ENCODE peak calls at places on chromosomes 4 and X, in ten cellular contexts. T is uterus, C is Peyer's patch, I is tibial nerve, W is GM12878, P is ovary, V is K562, G is IMR-90, R is NB4, X is endothelial cell of umbilical vein. Z is an unnamed sample.

GRCh38 chr4:152159773-152160172 is 376.1 kb downstream of the FBXW7 start:
- DNase-seq in C (no peak), R (no peak), P (no peak), W (no peak), T (no peak), I (no peak), G (no peak), V (no peak), X (no peak), Z (no peak)

GRCh38 chr4:57410331-57411052 is 300.3 kb upstream of the IGFBP7 start:
- DNase-seq in P (no peak), T (no peak), C (no peak), V (no peak), I (peak; percentile 19), X (no peak), R (no peak), W (no peak), G (no peak), Z (no peak)

GRCh38 chr4:78926825-78927224 is 12.4 kb downstream of the PAQR3 start:
- DNase-seq in T (no peak), C (no peak), R (no peak), P (no peak), V (no peak), I (no peak), W (no peak), G (no peak), X (no peak), Z (no peak)

GRCh38 chr4:66636321-66636720 is 909.0 kb downstream of the CENPC start:
- DNase-seq in R (no peak), I (no peak), T (no peak), V (no peak), C (no peak), X (no peak), P (no peak), W (no peak), G (no peak), Z (no peak)

GRCh38 chrX:10173331-10173900 is 16.6 kb downstream of the CLCN4 start:
- DNase-seq in P (peak; percentile 85), W (no peak), I (peak; percentile 63), V (peak; percentile 51), G (peak; percentile 89), C (no peak), R (no peak), X (peak; percentile 62), T (peak; percentile 78), Z (peak; percentile 38)

GRCh38 chr4:100848865-100849264 is 331.0 kb upstream of the EMCN start:
- DNase-seq in X (no peak), G (no peak), R (peak; percentile 40), I (no peak), P (no peak), C (no peak), V (no peak), T (no peak), W (no peak), Z (no peak)

GRCh38 chr4:42399393-42399792 is 2.1 kb downstream of the SHISA3 start:
- DNase-seq in X (peak; percentile 20), I (no peak), P (no peak), C (no peak), V (no peak), T (no peak), R (no peak), G (no peak), W (no peak), Z (no peak)

GRCh38 chr4:2274320-2275043 is 12.6 kb upstream of the MXD4 start:
- DNase-seq in P (no peak), C (no peak), V (no peak), G (no peak), I (no peak), X (no peak), T (no peak), R (no peak), W (no peak), Z (no peak)

GRCh38 chr4:26223160-26223559 is 97.7 kb upstream of the RBPJ start:
- DNase-seq in X (no peak), I (no peak), P (no peak), T (no peak), R (no peak), V (no peak), C (no peak), G (peak; percentile 81), W (no peak), Z (no peak)

GRCh38 chr4:154549894-154550790 is at the start of gene PLRG1:
- DNase-seq in I (peak; percentile 94), C (peak; percentile 95), T (peak; percentile 96), G (peak; percentile 91), X (peak; percentile 96), R (peak; percentile 92), W (peak; percentile 70), V (peak; percentile 96), P (peak; percentile 98), Z (peak; percentile 94)
- TF ChIP-seq POLR2A in I (peak; percentile 70), C (peak; percentile 38), T (peak; percentile 84), G (peak; percentile 69), X (peak; percentile 93), R (peak; percentile 67), W (peak; percentile 90), V (peak; percentile 88), P (peak; percentile 62), Z (no peak)

DNA sequence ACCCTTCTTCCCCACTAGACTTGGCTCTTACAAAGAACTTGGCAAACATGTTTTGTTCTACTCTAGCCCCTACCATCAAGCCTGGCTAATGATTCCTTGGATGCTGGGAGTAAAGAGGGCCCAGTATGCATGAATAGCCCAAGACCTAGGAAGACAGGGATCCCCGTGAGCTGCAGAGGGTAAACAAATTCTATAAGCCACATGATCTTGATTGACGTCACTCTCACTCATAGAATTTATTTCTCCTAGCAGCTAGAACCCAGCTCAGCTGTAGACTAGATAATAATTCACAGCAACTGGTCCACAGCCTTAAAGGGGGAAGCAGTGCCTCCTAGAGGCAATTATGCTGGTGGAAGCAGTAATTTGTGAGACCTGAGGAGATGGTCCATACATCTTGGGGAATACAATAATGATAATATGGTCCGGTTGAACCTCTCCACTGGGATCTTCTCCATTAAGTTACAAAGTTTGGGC is 16.1 kb upstream of the USO1 start:
- DNase-seq in C (no peak), R (peak; percentile 42), I (no peak), T (no peak), G (no peak), V (no peak), P (no peak), W (no peak), X (no peak), Z (peak; percentile 13)
- TF ChIP-seq CTCF in C (no peak), R (peak; percentile 52), I (no peak), T (no peak), G (peak; percentile 13), V (peak; percentile 68), P (no peak), W (peak; percentile 56), X (peak; percentile 6), Z (no peak)

DNA sequence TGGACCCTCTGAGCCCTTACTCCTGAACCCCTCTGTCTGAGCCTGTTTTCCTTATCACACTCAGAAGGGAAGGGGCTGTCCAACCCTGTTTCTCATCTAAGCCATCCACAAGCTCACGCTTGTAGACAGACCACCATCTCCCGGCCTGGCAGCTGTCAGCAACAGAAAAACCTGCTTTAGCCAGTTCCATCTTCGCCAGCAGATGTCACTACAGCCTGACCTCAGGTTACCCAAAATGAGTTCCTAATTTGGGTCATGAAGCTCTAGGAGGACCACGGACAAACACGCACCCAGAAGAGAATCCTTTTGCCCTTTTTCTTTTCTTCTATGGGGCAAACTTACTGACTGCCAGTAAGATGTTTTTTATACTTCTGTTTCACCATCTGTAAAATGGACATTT is 445.4 kb downstream of the BCOR start:
- DNase-seq in R (peak; percentile 67), P (no peak), C (no peak), I (peak; percentile 7), V (peak; percentile 32), T (no peak), W (no peak), G (peak; percentile 14), X (peak; percentile 1), Z (no peak)
- TF ChIP-seq POLR2A in R (no peak), P (no peak), C (no peak), I (no peak), V (no peak), T (no peak), W (no peak), G (no peak), X (no peak), Z (no peak)

DNA sequence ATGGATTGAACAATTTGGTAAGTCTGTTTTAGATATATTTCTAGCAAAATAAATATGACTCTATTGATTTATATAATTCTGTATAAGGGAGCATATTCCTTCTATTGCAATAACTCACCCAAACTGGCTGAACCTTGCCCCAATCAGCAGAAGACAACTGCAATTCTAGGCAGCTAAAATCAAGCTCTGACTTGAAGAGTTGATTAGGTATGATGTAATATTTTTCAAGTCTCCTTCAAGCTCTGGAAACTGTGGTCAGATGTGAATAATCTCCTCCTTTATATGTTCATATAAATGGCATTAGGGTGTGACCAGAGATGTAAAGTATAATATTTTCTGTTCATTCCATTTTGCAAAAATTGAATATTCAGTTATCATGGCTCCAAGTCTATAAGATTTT is 8.2 kb downstream of the RASSF6 start:
- DNase-seq in I (no peak), R (no peak), G (no peak), X (no peak), V (no peak), W (no peak), C (no peak), T (no peak), P (no peak), Z (no peak)
- TF ChIP-seq CTCF in I (no peak), R (no peak), G (no peak), X (no peak), V (no peak), W (no peak), C (no peak), T (no peak), P (no peak), Z (no peak)

GRCh38 chrX:24463077-24463476 is 2.0 kb upstream of the PDK3 start:
- DNase-seq in I (no peak), R (no peak), W (no peak), G (no peak), P (no peak), X (no peak), V (no peak), C (no peak), T (no peak), Z (no peak)

GRCh38 chrX:24466025-24466424 is 939 bp downstream of the PDK3 start:
- DNase-seq in R (no peak), X (no peak), C (no peak), V (no peak), T (no peak), G (no peak), P (no peak), W (no peak), I (peak; percentile 6), Z (no peak)

GRCh38 chrX:24465524-24465850 is 401 bp downstream of the PDK3 start:
- DNase-seq in W (no peak), C (no peak), G (no peak), I (no peak), R (no peak), P (no peak), T (no peak), X (no peak), V (no peak), Z (no peak)

GRCh38 chrX:24464498-24464835 is 619 bp upstream of the PDK3 start:
- DNase-seq in V (no peak), T (no peak), W (no peak), X (no peak), R (no peak), I (peak; percentile 6), C (no peak), G (no peak), P (no peak), Z (no peak)

GRCh38 chrX:24464836-24465523 is at the start of gene PDK3:
- DNase-seq in G (peak; percentile 77), X (peak; percentile 90), V (peak; percentile 88), W (peak; percentile 45), C (peak; percentile 86), I (peak; percentile 82), T (peak; percentile 89), R (peak; percentile 90), P (peak; percentile 95), Z (peak; percentile 74)
- TF ChIP-seq POLR2A in G (no peak), X (no peak), V (no peak), W (peak; percentile 84), C (peak; percentile 67), I (peak; percentile 78), T (peak; percentile 68), R (peak; percentile 49), P (peak; percentile 60), Z (no peak)